ENCODE peak calls at places on chromosome X, in six cellular contexts. One of them, this sample, is unnamed.

GRCh38 chrX:38438321-38438720 is 85.9 kb downstream of the OTC start:
- DNase-seq in K562: no peak
- DNase-seq in CD4-positive, alpha-beta memory T cell: no peak
- DNase-seq in fibroblast of lung: no peak
- DNase-seq in posterior cingulate gyrus: no peak
- DNase-seq in spleen: peak
- DNase-seq in this sample: no peak

GRCh38 chrX:103518571-103518970 is 718 bp downstream of the RAB40A start:
- DNase-seq in K562: no peak
- DNase-seq in CD4-positive, alpha-beta memory T cell: no peak
- DNase-seq in fibroblast of lung: peak
- DNase-seq in posterior cingulate gyrus: no peak
- DNase-seq in spleen: no peak
- DNase-seq in this sample: no peak

GRCh38 chrX:72716766-72717165 is 2.7 kb upstream of the PHKA1 start:
- DNase-seq in K562: no peak
- DNase-seq in CD4-positive, alpha-beta memory T cell: no peak
- DNase-seq in fibroblast of lung: peak
- DNase-seq in posterior cingulate gyrus: no peak
- DNase-seq in spleen: no peak
- DNase-seq in this sample: no peak

GRCh38 chrX:154749856-154750255 is 1.0 kb downstream of the GAB3 start:
- DNase-seq in K562: no peak
- DNase-seq in CD4-positive, alpha-beta memory T cell: no peak
- DNase-seq in fibroblast of lung: no peak
- DNase-seq in posterior cingulate gyrus: no peak
- DNase-seq in spleen: no peak
- DNase-seq in this sample: no peak

GRCh38 chrX:48937065-48937907 is 18.5 kb upstream of the PIM2 start:
- DNase-seq in K562: peak
- DNase-seq in CD4-positive, alpha-beta memory T cell: peak
- DNase-seq in fibroblast of lung: no peak
- DNase-seq in posterior cingulate gyrus: peak
- DNase-seq in spleen: peak
- DNase-seq in this sample: no peak

GRCh38 chrX:108165349-108166111 is 74.0 kb downstream of the ATG4A start:
- DNase-seq in K562: peak
- DNase-seq in CD4-positive, alpha-beta memory T cell: no peak
- DNase-seq in fibroblast of lung: peak
- DNase-seq in posterior cingulate gyrus: no peak
- DNase-seq in spleen: no peak
- DNase-seq in this sample: no peak

GRCh38 chrX:88982183-88982582 is 235.2 kb downstream of the CPXCR1 start:
- DNase-seq in K562: no peak
- DNase-seq in CD4-positive, alpha-beta memory T cell: no peak
- DNase-seq in fibroblast of lung: no peak
- DNase-seq in posterior cingulate gyrus: no peak
- DNase-seq in spleen: no peak
- DNase-seq in this sample: no peak

GRCh38 chrX:153829799-153830631 is at the start of gene PDZD4:
- DNase-seq in K562: peak
- DNase-seq in CD4-positive, alpha-beta memory T cell: no peak
- DNase-seq in fibroblast of lung: no peak
- DNase-seq in posterior cingulate gyrus: no peak
- DNase-seq in spleen: peak
- DNase-seq in this sample: no peak

GRCh38 chrX:21955398-21956189 is 15.1 kb downstream of the SMS start:
- DNase-seq in K562: no peak
- DNase-seq in CD4-positive, alpha-beta memory T cell: no peak
- DNase-seq in fibroblast of lung: no peak
- DNase-seq in posterior cingulate gyrus: no peak
- DNase-seq in spleen: no peak
- DNase-seq in this sample: no peak

GRCh38 chrX:42748067-42748850 is 29.7 kb downstream of the PPP1R2C start:
- DNase-seq in K562: no peak
- DNase-seq in CD4-positive, alpha-beta memory T cell: no peak
- DNase-seq in fibroblast of lung: peak
- DNase-seq in posterior cingulate gyrus: no peak
- DNase-seq in spleen: no peak
- DNase-seq in this sample: no peak

This sample was measured in pancreas.